ENCODE peak calls at places on chromosomes 1 and 21, in seven cellular contexts. One of them, this sample, is unnamed.

GRCh38 chr1:204591473-204592090 is 75.4 kb downstream of the MDM4 start:
- DNase-seq in H9: no peak
- DNase-seq in neuronal stem cell: no peak
- DNase-seq in mesenchymal stem cell: peak; percentile 43
- DNase-seq in mesendoderm: no peak
- DNase-seq in IMR-90: peak; percentile 76
- DNase-seq in H1: no peak
- DNase-seq in this sample: peak; percentile 38

GRCh38 chr1:162922196-162922595 is 61.2 kb upstream of the CCDC190 start:
- DNase-seq in H9: no peak
- DNase-seq in neuronal stem cell: no peak
- DNase-seq in mesenchymal stem cell: no peak
- DNase-seq in mesendoderm: no peak
- DNase-seq in IMR-90: no peak
- DNase-seq in H1: no peak
- DNase-seq in this sample: no peak

GRCh38 chr1:11828511-11828910 is 19.1 kb downstream of the NPPA start:
- DNase-seq in H9: no peak
- DNase-seq in neuronal stem cell: no peak
- DNase-seq in mesenchymal stem cell: no peak
- DNase-seq in mesendoderm: no peak
- DNase-seq in IMR-90: no peak
- DNase-seq in H1: no peak
- DNase-seq in this sample: no peak

GRCh38 chr1:43367026-43367903 is 546 bp downstream of the ELOVL1 start:
- DNase-seq in H9: no peak
- DNase-seq in neuronal stem cell: no peak
- DNase-seq in mesenchymal stem cell: peak; percentile 37
- DNase-seq in mesendoderm: peak; percentile 65
- DNase-seq in IMR-90: no peak
- DNase-seq in H1: no peak
- DNase-seq in this sample: peak; percentile 7

GRCh38 chr1:45803299-45803780 is at the start of gene MAST2:
- DNase-seq in H9: peak; percentile 88
- DNase-seq in neuronal stem cell: peak; percentile 87
- DNase-seq in mesenchymal stem cell: peak; percentile 91
- DNase-seq in mesendoderm: peak; percentile 91
- DNase-seq in IMR-90: peak; percentile 84
- DNase-seq in H1: peak; percentile 38
- DNase-seq in this sample: peak; percentile 90

GRCh38 chr1:5993553-5994510 is 1.6 kb upstream of the NPHP4 start:
- DNase-seq in H9: no peak
- DNase-seq in neuronal stem cell: no peak
- DNase-seq in mesenchymal stem cell: no peak
- DNase-seq in mesendoderm: no peak
- DNase-seq in IMR-90: no peak
- DNase-seq in H1: no peak
- DNase-seq in this sample: no peak

GRCh38 chr1:183702813-183703198 is 49.7 kb upstream of the APOBEC4 start:
- DNase-seq in H9: no peak
- DNase-seq in neuronal stem cell: no peak
- DNase-seq in mesenchymal stem cell: no peak
- DNase-seq in mesendoderm: peak; percentile 40
- DNase-seq in IMR-90: no peak
- DNase-seq in H1: no peak
- DNase-seq in this sample: no peak

GRCh38 chr1:9101510-9102146 is 27.3 kb downstream of the GPR157 start:
- DNase-seq in H9: peak; percentile 78
- DNase-seq in neuronal stem cell: peak; percentile 18
- DNase-seq in mesenchymal stem cell: peak; percentile 65
- DNase-seq in mesendoderm: peak; percentile 81
- DNase-seq in IMR-90: peak; percentile 68
- DNase-seq in H1: peak; percentile 17
- DNase-seq in this sample: peak; percentile 43

GRCh38 chr1:224133741-224134299 is 19.9 kb downstream of the FBXO28 start:
- DNase-seq in H9: no peak
- DNase-seq in neuronal stem cell: no peak
- DNase-seq in mesenchymal stem cell: no peak
- DNase-seq in mesendoderm: no peak
- DNase-seq in IMR-90: no peak
- DNase-seq in H1: no peak
- DNase-seq in this sample: no peak

GRCh38 chr1:72365693-72366092 is 83.4 kb upstream of the NEGR1 start:
- DNase-seq in H9: no peak
- DNase-seq in neuronal stem cell: no peak
- DNase-seq in mesenchymal stem cell: no peak
- DNase-seq in mesendoderm: no peak
- DNase-seq in IMR-90: no peak
- DNase-seq in H1: no peak
- DNase-seq in this sample: peak; percentile 11

GRCh38 chr1:87632232-87632631 is 303.6 kb downstream of the LMO4 start:
- DNase-seq in H9: no peak
- DNase-seq in neuronal stem cell: no peak
- DNase-seq in mesenchymal stem cell: no peak
- DNase-seq in mesendoderm: no peak
- DNase-seq in IMR-90: no peak
- DNase-seq in H1: no peak
- DNase-seq in this sample: no peak

GRCh38 chr1:42176902-42177519 is 12.5 kb upstream of the GUCA2A start:
- DNase-seq in H9: peak; percentile 71
- DNase-seq in neuronal stem cell: peak; percentile 21
- DNase-seq in mesenchymal stem cell: peak; percentile 47
- DNase-seq in mesendoderm: peak; percentile 78
- DNase-seq in IMR-90: peak; percentile 55
- DNase-seq in H1: no peak
- DNase-seq in this sample: peak; percentile 72

GRCh38 chr21:20882462-20883415 is 115.5 kb upstream of the NCAM2 start:
- DNase-seq in H9: peak; percentile 39
- DNase-seq in neuronal stem cell: peak; percentile 44
- DNase-seq in mesenchymal stem cell: peak; percentile 31
- DNase-seq in mesendoderm: peak; percentile 64
- DNase-seq in IMR-90: peak; percentile 0
- DNase-seq in H1: peak; percentile 27
- DNase-seq in this sample: peak; percentile 1

GRCh38 chr1:3162483-3162882 is 93.5 kb downstream of the PRDM16 start:
- DNase-seq in H9: no peak
- DNase-seq in neuronal stem cell: no peak
- DNase-seq in mesenchymal stem cell: no peak
- DNase-seq in mesendoderm: no peak
- DNase-seq in IMR-90: no peak
- DNase-seq in H1: no peak
- DNase-seq in this sample: no peak

GRCh38 chr1:208066583-208066982 is 155.7 kb upstream of the CD34 start:
- DNase-seq in H9: no peak
- DNase-seq in neuronal stem cell: no peak
- DNase-seq in mesenchymal stem cell: no peak
- DNase-seq in mesendoderm: peak; percentile 89
- DNase-seq in IMR-90: no peak
- DNase-seq in H1: no peak
- DNase-seq in this sample: no peak

DNA sequence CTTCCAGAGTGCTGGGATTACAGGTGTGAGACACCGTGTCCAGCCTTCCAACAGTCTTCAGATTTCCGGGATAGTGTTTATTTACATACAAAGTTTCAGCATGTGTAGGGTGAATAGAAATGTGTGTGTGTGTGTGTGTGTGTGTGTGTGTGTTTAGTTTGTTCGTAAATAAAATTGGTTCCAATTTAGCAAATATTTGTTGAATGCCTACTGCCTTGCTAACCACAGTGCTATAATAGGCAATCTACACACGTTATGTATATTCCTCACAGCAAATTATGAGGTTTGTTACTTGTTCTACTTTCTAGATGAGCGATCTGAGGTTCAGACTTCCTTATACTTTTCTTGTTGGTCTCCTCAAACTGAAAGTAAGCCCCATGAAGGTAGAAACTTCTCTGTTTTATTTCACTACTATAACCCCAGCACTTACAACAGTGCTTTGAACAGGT is 32.8 kb upstream of the EPS15 start:
- DNase-seq in H9: no peak
- DNase-seq in neuronal stem cell: no peak
- DNase-seq in mesenchymal stem cell: no peak
- DNase-seq in mesendoderm: no peak
- DNase-seq in IMR-90: no peak
- DNase-seq in H1: no peak
- DNase-seq in this sample: no peak
- H3K4ac ChIP-seq in H9: no peak overlapping the region
- H3K4ac ChIP-seq in neuronal stem cell: no peak overlapping the region
- H3K4ac ChIP-seq in mesenchymal stem cell: no peak overlapping the region
- H3K4ac ChIP-seq in mesendoderm: no peak overlapping the region
- H3K4ac ChIP-seq in IMR-90: no peak overlapping the region
- H3K4ac ChIP-seq in H1: no peak overlapping the region
- H3K4ac ChIP-seq in this sample: no peak overlapping the region

DNA sequence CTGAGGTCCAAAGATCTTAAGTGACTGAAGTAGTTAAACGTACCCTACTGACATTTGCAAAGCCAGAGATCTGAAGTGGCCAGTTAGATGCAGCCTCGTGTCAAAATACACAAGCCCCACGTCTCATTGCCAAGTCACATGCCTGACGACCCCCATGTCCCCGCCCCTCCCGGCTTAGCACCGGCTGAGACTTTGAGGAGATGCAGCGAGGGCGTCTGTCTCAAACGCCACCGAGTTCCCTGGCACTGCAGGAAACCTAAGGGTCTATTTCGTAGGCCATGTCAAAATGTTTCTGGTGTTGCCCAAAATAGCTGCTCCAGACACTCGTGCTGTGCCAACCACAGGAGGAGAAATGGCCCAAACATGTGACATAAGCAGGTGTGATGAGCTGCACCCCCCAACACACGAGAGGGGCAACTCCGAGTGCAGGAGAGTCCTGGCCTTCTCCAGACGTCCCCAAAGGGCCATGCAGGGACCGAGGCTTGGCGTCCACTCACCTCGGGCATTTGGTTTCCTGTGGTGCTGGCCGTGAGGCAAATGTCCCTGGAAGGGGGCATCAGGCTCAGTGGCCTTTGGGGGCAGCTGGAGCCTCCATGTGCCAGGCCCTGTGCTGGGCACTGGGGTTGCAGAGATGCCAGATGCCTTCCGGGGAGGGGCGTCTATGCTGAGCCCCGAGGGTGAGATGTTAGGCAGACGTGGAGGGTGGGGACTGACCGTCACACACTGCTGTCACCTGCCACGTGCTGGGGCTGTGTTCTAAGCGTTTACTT is 67.0 kb downstream of the MATN1 start:
- DNase-seq in H9: no peak
- DNase-seq in neuronal stem cell: no peak
- DNase-seq in mesenchymal stem cell: no peak
- DNase-seq in mesendoderm: no peak
- DNase-seq in IMR-90: no peak
- DNase-seq in H1: no peak
- DNase-seq in this sample: no peak
- H2BK120ac ChIP-seq in H9: no peak overlapping the region
- H2BK120ac ChIP-seq in neuronal stem cell: no peak overlapping the region
- H2BK120ac ChIP-seq in mesenchymal stem cell: no peak overlapping the region
- H2BK120ac ChIP-seq in mesendoderm: no peak overlapping the region
- H2BK120ac ChIP-seq in IMR-90: no peak overlapping the region
- H2BK120ac ChIP-seq in H1: no peak overlapping the region
- H2BK120ac ChIP-seq in this sample: no peak overlapping the region

GRCh38 chr1:32405672-32406467 is 11.6 kb upstream of the BSDC1 start:
- DNase-seq in H9: no peak
- DNase-seq in neuronal stem cell: no peak
- DNase-seq in mesenchymal stem cell: no peak
- DNase-seq in mesendoderm: peak; percentile 24
- DNase-seq in IMR-90: no peak
- DNase-seq in H1: no peak
- DNase-seq in this sample: peak; percentile 73

GRCh38 chr1:32411261-32411660 is 17.0 kb upstream of the BSDC1 start:
- DNase-seq in H9: no peak
- DNase-seq in neuronal stem cell: no peak
- DNase-seq in mesenchymal stem cell: no peak
- DNase-seq in mesendoderm: no peak
- DNase-seq in IMR-90: no peak
- DNase-seq in H1: no peak
- DNase-seq in this sample: no peak

GRCh38 chr1:32404956-32405355 is 10.7 kb upstream of the BSDC1 start:
- DNase-seq in H9: no peak
- DNase-seq in neuronal stem cell: no peak
- DNase-seq in mesenchymal stem cell: no peak
- DNase-seq in mesendoderm: no peak
- DNase-seq in IMR-90: peak; percentile 66
- DNase-seq in H1: no peak
- DNase-seq in this sample: no peak

GRCh38 chr1:32400876-32401631 is 6.8 kb upstream of the BSDC1 start:
- DNase-seq in H9: peak; percentile 83
- DNase-seq in neuronal stem cell: peak; percentile 83
- DNase-seq in mesenchymal stem cell: peak; percentile 84
- DNase-seq in mesendoderm: peak; percentile 91
- DNase-seq in IMR-90: peak; percentile 84
- DNase-seq in H1: no peak
- DNase-seq in this sample: peak; percentile 88

DNA sequence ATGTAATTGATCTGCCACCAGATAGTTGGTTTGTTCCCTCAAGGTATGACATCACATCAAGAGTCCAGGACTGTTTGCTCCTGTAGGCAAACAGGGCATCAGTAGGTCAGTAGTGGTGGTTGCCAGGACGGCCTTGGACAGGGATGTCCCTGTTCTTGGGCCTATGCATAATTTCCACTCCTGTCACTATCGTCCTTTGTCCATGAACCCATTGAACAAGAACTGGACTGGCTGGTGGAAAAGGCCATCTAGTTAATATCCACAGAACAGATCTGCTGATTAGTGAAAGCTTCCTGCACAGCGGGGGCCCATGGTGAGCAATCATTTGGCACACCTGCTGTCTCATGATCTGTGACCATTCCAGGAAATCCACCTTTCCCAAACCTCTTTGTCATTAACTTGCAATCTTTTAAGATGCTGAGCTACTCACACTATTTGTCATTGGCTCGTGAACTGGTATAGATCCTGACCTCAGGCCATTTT is 12.4 kb upstream of the BSDC1 start:
- DNase-seq in H9: no peak
- DNase-seq in neuronal stem cell: no peak
- DNase-seq in mesenchymal stem cell: no peak
- DNase-seq in mesendoderm: no peak
- DNase-seq in IMR-90: no peak
- DNase-seq in H1: no peak
- DNase-seq in this sample: peak; percentile 12
- H3K4ac ChIP-seq in H9: no peak overlapping the region
- H3K4ac ChIP-seq in neuronal stem cell: no peak overlapping the region
- H3K4ac ChIP-seq in mesenchymal stem cell: no peak overlapping the region
- H3K4ac ChIP-seq in mesendoderm: no peak overlapping the region
- H3K4ac ChIP-seq in IMR-90: no peak overlapping the region
- H3K4ac ChIP-seq in H1: no peak overlapping the region
- H3K4ac ChIP-seq in this sample: no peak overlapping the region

DNA sequence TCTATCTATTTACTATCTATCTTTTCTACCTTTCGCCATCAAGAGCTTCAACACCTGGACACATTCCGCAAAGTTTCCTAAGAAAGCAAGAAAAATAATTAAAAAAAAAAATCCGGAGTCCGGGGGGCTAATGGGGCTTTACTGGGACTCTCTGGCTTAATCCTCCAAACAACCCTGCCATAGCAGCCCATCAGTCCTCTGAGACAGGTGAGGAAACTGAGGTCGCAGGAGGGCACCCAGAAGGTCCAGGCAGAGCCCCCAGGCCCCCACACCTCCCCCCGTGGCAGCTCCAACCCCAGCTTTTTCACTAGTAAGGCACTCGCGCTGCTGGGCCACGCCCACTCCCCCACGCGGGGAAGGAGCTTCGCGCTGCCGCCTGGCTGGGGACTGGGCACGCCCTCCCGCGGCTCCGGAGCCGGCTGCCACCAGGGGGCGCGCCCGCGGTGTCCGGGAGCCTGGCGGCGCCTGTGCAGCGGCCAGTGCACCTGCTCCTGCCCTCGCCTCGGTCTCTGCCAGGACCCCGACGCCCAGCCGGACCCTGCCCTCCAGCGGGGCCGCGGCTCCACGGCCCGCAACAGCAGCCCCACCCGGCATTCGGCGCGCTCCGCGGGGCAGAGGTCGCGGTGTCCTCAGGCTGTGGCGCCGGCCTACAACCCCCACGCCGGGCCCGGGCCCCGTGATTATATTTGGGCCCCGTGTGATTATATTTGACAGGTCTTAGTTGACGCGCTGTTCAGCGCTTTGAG is 54.1 kb upstream of the SAMD11 start:
- DNase-seq in H9: peak; percentile 79
- DNase-seq in neuronal stem cell: peak; percentile 35
- DNase-seq in mesenchymal stem cell: peak; percentile 41
- DNase-seq in mesendoderm: peak; percentile 33
- DNase-seq in IMR-90: peak; percentile 7
- DNase-seq in H1: no peak
- DNase-seq in this sample: peak; percentile 59
- H2BK120ac ChIP-seq in H9: no peak overlapping the region
- H2BK120ac ChIP-seq in neuronal stem cell: no peak overlapping the region
- H2BK120ac ChIP-seq in mesenchymal stem cell: no peak overlapping the region
- H2BK120ac ChIP-seq in mesendoderm: no peak overlapping the region
- H2BK120ac ChIP-seq in IMR-90: no peak overlapping the region
- H2BK120ac ChIP-seq in H1: no peak overlapping the region
- H2BK120ac ChIP-seq in this sample: no peak overlapping the region